ENCODE peak calls at places on chromosomes 4 and X, in five cellular contexts. L is neuronal stem cell, X is trophoblast cell, R is H9, K is H1. N is an unnamed sample. For H3K4me1, the result is how much of the 10 kb centered on the place peaks cover.

GRCh38 chrX:106811131-106811910 is 8.8 kb downstream of the TBC1D8B start:
- DNase-seq in R (no peak), K (no peak), X (no peak), L (no peak), N (no peak)

GRCh38 chr4:153113061-153113837 is 91.0 kb upstream of the TRIM2 start:
- DNase-seq in R (no peak), K (no peak), L (no peak), X (peak), N (peak)

GRCh38 chr4:1150875-1151274 is 21.5 kb downstream of the SPON2 start:
- DNase-seq in K (no peak), X (no peak), R (no peak), L (no peak), N (no peak)

GRCh38 chrX:7102119-7102518 is 45.4 kb upstream of the STS start:
- DNase-seq in R (no peak), X (no peak), L (no peak), K (no peak), N (no peak)

GRCh38 chr4:56134272-56134671 is 185.5 kb downstream of the CEP135 start:
- DNase-seq in R (peak), K (no peak), L (no peak), X (no peak), N (peak)

GRCh38 chrX:65532016-65532415 is 2.6 kb downstream of the LAS1L start:
- DNase-seq in R (no peak), X (peak), L (no peak), K (no peak), N (no peak)

GRCh38 chr4:74109894-74110605 is 11.1 kb upstream of the CXCL2 start:
- DNase-seq in K (no peak), X (peak), L (no peak), R (no peak), N (peak)

GRCh38 chr4:168028568-168028967 is 63.8 kb upstream of the ANXA10 start:
- DNase-seq in K (no peak), X (no peak), L (no peak), R (no peak), N (no peak)

GRCh38 chr4:155999743-156000142 is 46.1 kb upstream of the CTSO start:
- DNase-seq in L (peak), K (peak), R (peak), X (no peak), N (peak)

GRCh38 chrX:72041166-72041565 is 90.5 kb downstream of the RTL5 start:
- DNase-seq in X (no peak), K (no peak), R (no peak), L (no peak), N (no peak)

GRCh38 chr4:147530723-147531122 is 49.8 kb downstream of the EDNRA start:
- DNase-seq in L (no peak), R (no peak), X (no peak), K (no peak), N (no peak)

GRCh38 chrX:23752740-23753435 is 9.8 kb upstream of the ACOT9 start:
- DNase-seq in L (no peak), R (no peak), X (no peak), K (no peak), N (peak)

GRCh38 chrX:45774961-45775360 is 574.3 kb upstream of the DIPK2B start:
- DNase-seq in K (no peak), R (no peak), X (no peak), L (no peak), N (no peak)

GRCh38 chrX:45769919-45770582 is 569.4 kb upstream of the DIPK2B start:
- DNase-seq in K (no peak), X (no peak), L (no peak), R (no peak), N (peak)

GRCh38 chrX:45771560-45772340 is 571.1 kb upstream of the DIPK2B start:
- DNase-seq in R (no peak), L (no peak), K (no peak), X (no peak), N (peak)

GRCh38 chrX:45768666-45769065 is 568.0 kb upstream of the DIPK2B start:
- DNase-seq in R (no peak), X (no peak), K (no peak), L (no peak), N (no peak)

DNA sequence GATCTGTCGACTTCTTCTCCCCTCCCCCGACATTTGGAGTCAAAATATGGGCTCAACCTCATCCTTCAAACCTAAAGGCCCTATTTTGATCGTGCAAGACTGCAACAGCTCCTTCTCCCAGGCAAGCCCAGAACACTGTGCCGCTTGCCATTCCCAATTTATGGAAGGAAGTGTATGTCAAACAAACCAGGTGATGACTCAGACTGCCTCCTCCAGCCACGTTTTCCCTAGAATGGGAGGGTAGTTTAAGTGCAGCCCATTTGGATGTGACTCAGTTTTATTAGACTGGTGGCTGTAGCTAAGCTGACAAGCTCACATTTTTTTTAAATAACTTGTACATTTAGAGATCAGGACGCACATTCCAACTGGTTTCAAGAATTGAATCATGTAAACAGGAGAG is 570.4 kb upstream of the DIPK2B start:
- DNase-seq in R (no peak), L (no peak), X (peak), K (no peak), N (peak)
- H3K4me1 ChIP-seq in R (under half), L (under half), X (under half), K (under half), N (under half)

GRCh38 chr4:169941141-169941540 is 85.1 kb downstream of the MFAP3L start:
- DNase-seq in L (no peak), K (no peak), X (peak), R (no peak), N (no peak)

GRCh38 chr4:169945636-169946035 is 80.6 kb downstream of the MFAP3L start:
- DNase-seq in R (no peak), K (no peak), X (no peak), L (no peak), N (no peak)

GRCh38 chr4:169934794-169935400 is 91.3 kb downstream of the MFAP3L start:
- DNase-seq in L (peak), K (no peak), R (no peak), X (peak), N (no peak)

DNA sequence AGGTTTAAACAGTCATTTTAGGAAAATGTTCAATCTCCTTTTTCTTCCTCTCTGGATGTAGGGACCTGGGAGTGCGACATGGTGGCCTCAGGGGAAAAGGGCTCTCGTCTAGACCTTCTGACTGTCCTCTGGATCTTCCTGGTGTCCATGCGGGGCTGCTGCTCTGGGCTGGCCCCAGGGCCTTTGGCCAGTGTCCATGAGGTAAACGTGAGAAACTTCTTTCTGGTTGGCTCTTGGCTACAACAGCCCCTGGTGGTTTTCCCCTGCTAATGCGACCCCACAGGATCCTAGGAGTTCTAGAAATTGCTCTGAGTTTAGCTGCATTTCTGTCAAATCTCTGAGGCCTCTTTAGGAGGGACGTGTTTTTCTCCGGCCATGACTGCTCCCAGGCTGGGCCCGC is 85.7 kb downstream of the MFAP3L start:
- DNase-seq in K (no peak), L (no peak), R (no peak), X (peak), N (no peak)
- H2BK12ac ChIP-seq in K (no peak), L (no peak), R (peak), X (peak), N (no peak)

DNA sequence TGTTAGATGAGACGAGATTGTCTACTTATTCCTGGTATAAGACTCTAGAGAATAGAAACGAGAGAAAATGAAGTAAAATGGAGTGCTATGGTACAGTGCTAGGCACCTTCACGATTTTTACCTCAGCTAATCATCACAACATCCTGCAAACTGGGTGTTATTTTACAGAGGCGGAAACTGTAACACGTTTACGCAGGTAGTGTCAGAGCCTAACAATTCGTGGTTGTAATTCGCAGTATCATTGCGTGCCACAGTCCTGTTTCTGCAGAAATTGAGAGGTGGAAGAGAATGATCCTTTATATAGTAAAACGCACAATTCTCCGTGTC is 383 bp upstream of the TBC1D19 start:
- DNase-seq in L (peak), K (no peak), R (no peak), X (no peak), N (no peak)
- H3K4me1 ChIP-seq in L (under half), K (under half), R (under half), X (under half), N (under half)

GRCh38 chr4:123401466-123402175 is 5.0 kb downstream of the SPRY1 start:
- DNase-seq in X (no peak), R (no peak), L (no peak), K (no peak), N (no peak)
- H2BK12ac ChIP-seq in X (peak), R (no peak), L (no peak), K (no peak), N (no peak)

GRCh38 chr4:37423310-37423709 is 178.8 kb downstream of the NWD2 start:
- DNase-seq in L (no peak), K (no peak), X (no peak), R (no peak), N (no peak)

GRCh38 chr4:37425857-37426256 is 181.3 kb downstream of the NWD2 start:
- DNase-seq in R (no peak), L (no peak), K (no peak), X (no peak), N (no peak)

GRCh38 chr4:37422638-37423037 is 178.1 kb downstream of the NWD2 start:
- DNase-seq in L (no peak), K (no peak), R (no peak), X (no peak), N (no peak)

GRCh38 chr4:37427193-37427592 is 182.7 kb downstream of the NWD2 start:
- DNase-seq in R (no peak), L (no peak), K (no peak), X (no peak), N (no peak)

DNA sequence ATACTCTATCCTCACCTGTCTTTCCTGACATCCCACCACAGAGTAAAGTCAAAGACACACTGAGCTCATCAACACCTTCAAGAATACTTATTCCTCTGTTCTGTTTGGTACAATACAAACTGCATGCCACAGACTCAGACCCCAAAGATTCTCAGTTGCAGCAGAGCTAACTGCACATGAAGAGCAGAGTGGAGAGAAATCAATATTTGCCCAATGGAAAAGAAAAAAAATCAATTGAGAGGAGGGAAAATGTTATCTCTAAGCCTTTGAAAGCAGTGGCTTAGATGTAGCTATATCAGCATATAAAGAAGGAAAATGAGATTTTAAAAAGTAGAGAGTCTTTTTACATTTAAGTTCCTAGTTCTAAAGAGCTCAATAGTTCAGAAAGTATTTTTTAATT is 180.2 kb downstream of the NWD2 start:
- DNase-seq in R (no peak), K (no peak), L (no peak), X (no peak), N (no peak)
- H3K4me1 ChIP-seq in R (under half), K (under half), L (under half), X (under half), N (under half)

DNA sequence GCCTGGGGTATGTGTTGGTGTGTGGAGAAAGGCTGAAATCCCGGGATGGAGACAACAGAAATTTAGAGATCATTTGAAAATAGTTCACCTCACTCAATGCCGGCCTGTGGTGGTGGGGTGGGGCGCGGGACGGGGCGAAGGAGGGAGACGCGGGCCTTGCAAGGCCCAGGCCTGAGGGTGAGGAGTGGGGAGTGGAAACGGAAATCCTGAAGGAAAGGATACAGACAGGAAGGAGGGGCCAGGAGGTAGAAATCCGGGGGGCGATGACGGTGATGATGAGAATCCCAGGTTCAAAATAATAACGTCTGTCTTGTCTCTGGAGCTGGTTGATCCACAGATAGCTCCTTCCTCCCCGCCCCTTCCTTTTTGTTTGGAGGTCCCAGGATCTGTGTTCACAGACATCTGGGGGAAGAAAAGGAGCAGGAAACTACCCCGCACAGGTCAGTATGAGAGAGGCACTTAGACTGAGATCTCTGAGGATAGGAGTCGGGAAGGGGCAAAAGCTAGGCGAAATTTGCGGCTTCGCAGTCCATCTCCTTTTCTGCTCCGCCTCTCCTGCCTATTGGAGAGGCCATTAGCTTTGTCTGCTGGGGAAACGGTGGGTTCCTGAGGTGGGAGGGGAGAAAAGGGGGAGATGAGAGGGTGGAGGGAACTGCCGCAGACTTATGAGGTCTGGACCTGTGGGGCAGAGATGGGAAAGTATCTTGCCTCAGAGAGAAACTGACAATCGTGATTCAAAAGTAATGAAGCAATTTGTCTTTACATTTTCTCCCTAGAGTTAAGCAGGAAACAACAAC is 760 bp downstream of the TCEAL7 start:
- DNase-seq in X (no peak), R (peak), K (no peak), L (no peak), N (peak)
- H2BK12ac ChIP-seq in X (no peak), R (no peak), K (no peak), L (no peak), N (no peak)